ENCODE peak calls at places on chromosomes 6 and 20, in six cellular contexts. One of them, this sample, is unnamed.

GRCh38 chr20:53829706-53830521 is 236.3 kb upstream of the ZNF217 start:
- DNase-seq in ovary: no peak
- DNase-seq in left ventricle myocardium inferior: no peak
- DNase-seq in heart left ventricle: no peak
- DNase-seq in breast epithelium: no peak
- DNase-seq in CD4-positive, alpha-beta T cell: no peak
- DNase-seq in this sample: no peak

GRCh38 chr20:18279231-18279630 is 9.1 kb upstream of the ZNF133 start:
- DNase-seq in breast epithelium: no peak
- DNase-seq in heart left ventricle: no peak
- DNase-seq in ovary: no peak
- DNase-seq in CD4-positive, alpha-beta T cell: no peak
- DNase-seq in left ventricle myocardium inferior: no peak
- DNase-seq in this sample: no peak

GRCh38 chr6:33375143-33375649 is 16.4 kb upstream of the KIFC1 start:
- DNase-seq in breast epithelium: peak; percentile 84
- DNase-seq in left ventricle myocardium inferior: peak; percentile 65
- DNase-seq in heart left ventricle: peak; percentile 77
- DNase-seq in CD4-positive, alpha-beta T cell: no peak
- DNase-seq in ovary: peak; percentile 86
- DNase-seq in this sample: peak; percentile 73

GRCh38 chr6:131029661-131030297 is 33.3 kb downstream of the EPB41L2 start:
- DNase-seq in heart left ventricle: peak; percentile 52
- DNase-seq in CD4-positive, alpha-beta T cell: no peak
- DNase-seq in left ventricle myocardium inferior: no peak
- DNase-seq in breast epithelium: no peak
- DNase-seq in ovary: no peak
- DNase-seq in this sample: no peak

GRCh38 chr6:71119560-71119959 is 162.7 kb upstream of the B3GAT2 start:
- DNase-seq in heart left ventricle: no peak
- DNase-seq in CD4-positive, alpha-beta T cell: no peak
- DNase-seq in ovary: no peak
- DNase-seq in left ventricle myocardium inferior: no peak
- DNase-seq in breast epithelium: no peak
- DNase-seq in this sample: no peak

GRCh38 chr6:150573041-150573681 is 26.5 kb upstream of the PLEKHG1 start:
- DNase-seq in heart left ventricle: peak; percentile 62
- DNase-seq in ovary: no peak
- DNase-seq in CD4-positive, alpha-beta T cell: no peak
- DNase-seq in left ventricle myocardium inferior: peak; percentile 21
- DNase-seq in breast epithelium: no peak
- DNase-seq in this sample: no peak

GRCh38 chr6:47651505-47651944 is 46.9 kb upstream of the ADGRF4 start:
- DNase-seq in heart left ventricle: no peak
- DNase-seq in ovary: no peak
- DNase-seq in left ventricle myocardium inferior: no peak
- DNase-seq in breast epithelium: no peak
- DNase-seq in CD4-positive, alpha-beta T cell: no peak
- DNase-seq in this sample: no peak

GRCh38 chr6:27771240-27771639 is 141.0 kb downstream of the OR2B2 start:
- DNase-seq in ovary: no peak
- DNase-seq in heart left ventricle: no peak
- DNase-seq in CD4-positive, alpha-beta T cell: no peak
- DNase-seq in breast epithelium: no peak
- DNase-seq in left ventricle myocardium inferior: no peak
- DNase-seq in this sample: no peak

GRCh38 chr6:36120979-36121706 is 9.2 kb upstream of the MAPK13 start:
- DNase-seq in CD4-positive, alpha-beta T cell: peak; percentile 51
- DNase-seq in left ventricle myocardium inferior: peak; percentile 45
- DNase-seq in ovary: no peak
- DNase-seq in heart left ventricle: peak; percentile 42
- DNase-seq in breast epithelium: peak; percentile 80
- DNase-seq in this sample: peak; percentile 82

GRCh38 chr6:40906759-40907158 is 132.3 kb downstream of the UNC5CL start:
- DNase-seq in breast epithelium: no peak
- DNase-seq in heart left ventricle: no peak
- DNase-seq in left ventricle myocardium inferior: no peak
- DNase-seq in CD4-positive, alpha-beta T cell: no peak
- DNase-seq in ovary: no peak
- DNase-seq in this sample: no peak

GRCh38 chr20:50129662-50130345 is 16.9 kb upstream of the UBE2V1 start:
- DNase-seq in heart left ventricle: no peak
- DNase-seq in ovary: no peak
- DNase-seq in breast epithelium: no peak
- DNase-seq in CD4-positive, alpha-beta T cell: no peak
- DNase-seq in left ventricle myocardium inferior: no peak
- DNase-seq in this sample: no peak

GRCh38 chr6:2476376-2476775 is 231.0 kb upstream of the GMDS start:
- DNase-seq in left ventricle myocardium inferior: no peak
- DNase-seq in breast epithelium: no peak
- DNase-seq in heart left ventricle: no peak
- DNase-seq in ovary: no peak
- DNase-seq in CD4-positive, alpha-beta T cell: no peak
- DNase-seq in this sample: no peak

GRCh38 chr6:149317656-149318571 is at the start of gene TAB2:
- DNase-seq in breast epithelium: peak; percentile 32
- DNase-seq in CD4-positive, alpha-beta T cell: peak; percentile 51
- DNase-seq in left ventricle myocardium inferior: peak; percentile 42
- DNase-seq in ovary: peak; percentile 74
- DNase-seq in heart left ventricle: peak; percentile 61
- DNase-seq in this sample: peak; percentile 66

GRCh38 chr6:33621396-33622388 is 570 bp downstream of the ITPR3 start:
- DNase-seq in CD4-positive, alpha-beta T cell: no peak
- DNase-seq in ovary: peak; percentile 43
- DNase-seq in left ventricle myocardium inferior: peak; percentile 58
- DNase-seq in heart left ventricle: peak; percentile 56
- DNase-seq in breast epithelium: no peak
- DNase-seq in this sample: peak; percentile 78

GRCh38 chr6:150687508-150687907 is 87.8 kb downstream of the PLEKHG1 start:
- DNase-seq in heart left ventricle: peak; percentile 83
- DNase-seq in ovary: peak; percentile 58
- DNase-seq in breast epithelium: no peak
- DNase-seq in left ventricle myocardium inferior: peak; percentile 80
- DNase-seq in CD4-positive, alpha-beta T cell: no peak
- DNase-seq in this sample: no peak

GRCh38 chr6:149840345-149841075 is 23.6 kb downstream of the LRP11 start:
- DNase-seq in ovary: peak; percentile 51
- DNase-seq in breast epithelium: peak; percentile 41
- DNase-seq in CD4-positive, alpha-beta T cell: peak; percentile 22
- DNase-seq in left ventricle myocardium inferior: peak; percentile 87
- DNase-seq in heart left ventricle: peak; percentile 93
- DNase-seq in this sample: peak; percentile 73

GRCh38 chr6:5645275-5645674 is 361.4 kb downstream of the NRN1 start:
- DNase-seq in breast epithelium: no peak
- DNase-seq in ovary: no peak
- DNase-seq in CD4-positive, alpha-beta T cell: no peak
- DNase-seq in heart left ventricle: no peak
- DNase-seq in left ventricle myocardium inferior: no peak
- DNase-seq in this sample: no peak

GRCh38 chr20:57080796-57081195 is 185.6 kb downstream of the BMP7 start:
- DNase-seq in heart left ventricle: no peak
- DNase-seq in ovary: no peak
- DNase-seq in breast epithelium: no peak
- DNase-seq in CD4-positive, alpha-beta T cell: no peak
- DNase-seq in left ventricle myocardium inferior: no peak
- DNase-seq in this sample: no peak

GRCh38 chr20:48143435-48144081 is 358.3 kb upstream of the SULF2 start:
- DNase-seq in CD4-positive, alpha-beta T cell: no peak
- DNase-seq in left ventricle myocardium inferior: no peak
- DNase-seq in ovary: no peak
- DNase-seq in heart left ventricle: no peak
- DNase-seq in breast epithelium: no peak
- DNase-seq in this sample: no peak

GRCh38 chr6:119308994-119309657 is 40.4 kb downstream of the MAN1A1 start:
- DNase-seq in left ventricle myocardium inferior: no peak
- DNase-seq in ovary: no peak
- DNase-seq in breast epithelium: no peak
- DNase-seq in heart left ventricle: no peak
- DNase-seq in CD4-positive, alpha-beta T cell: no peak
- DNase-seq in this sample: no peak

GRCh38 chr6:15926256-15926655 is 202.6 kb upstream of the MYLIP start:
- DNase-seq in CD4-positive, alpha-beta T cell: no peak
- DNase-seq in heart left ventricle: no peak
- DNase-seq in left ventricle myocardium inferior: no peak
- DNase-seq in ovary: no peak
- DNase-seq in breast epithelium: no peak
- DNase-seq in this sample: no peak

GRCh38 chr6:42313038-42313437 is 95.4 kb upstream of the MRPS10 start:
- DNase-seq in heart left ventricle: no peak
- DNase-seq in ovary: no peak
- DNase-seq in breast epithelium: no peak
- DNase-seq in left ventricle myocardium inferior: no peak
- DNase-seq in CD4-positive, alpha-beta T cell: no peak
- DNase-seq in this sample: no peak

GRCh38 chr6:10305740-10306423 is 109.0 kb downstream of the TFAP2A start:
- DNase-seq in CD4-positive, alpha-beta T cell: no peak
- DNase-seq in ovary: no peak
- DNase-seq in left ventricle myocardium inferior: no peak
- DNase-seq in breast epithelium: no peak
- DNase-seq in heart left ventricle: no peak
- DNase-seq in this sample: no peak

GRCh38 chr6:162706236-162706635 is 21.3 kb downstream of the PRKN start:
- DNase-seq in ovary: peak; percentile 80
- DNase-seq in heart left ventricle: peak; percentile 90
- DNase-seq in CD4-positive, alpha-beta T cell: no peak
- DNase-seq in breast epithelium: peak; percentile 19
- DNase-seq in left ventricle myocardium inferior: peak; percentile 84
- DNase-seq in this sample: peak; percentile 47
- H3K9me3 ChIP-seq in ovary: no peaks in the 10 kb centered on the region
- H3K9me3 ChIP-seq in heart left ventricle: no peaks in the 10 kb centered on the region
- H3K9me3 ChIP-seq in CD4-positive, alpha-beta T cell: no peaks in the 10 kb centered on the region
- H3K9me3 ChIP-seq in breast epithelium: no peaks in the 10 kb centered on the region
- H3K9me3 ChIP-seq in left ventricle myocardium inferior: no peaks in the 10 kb centered on the region
- H3K9me3 ChIP-seq in this sample: no peaks in the 10 kb centered on the region

DNA sequence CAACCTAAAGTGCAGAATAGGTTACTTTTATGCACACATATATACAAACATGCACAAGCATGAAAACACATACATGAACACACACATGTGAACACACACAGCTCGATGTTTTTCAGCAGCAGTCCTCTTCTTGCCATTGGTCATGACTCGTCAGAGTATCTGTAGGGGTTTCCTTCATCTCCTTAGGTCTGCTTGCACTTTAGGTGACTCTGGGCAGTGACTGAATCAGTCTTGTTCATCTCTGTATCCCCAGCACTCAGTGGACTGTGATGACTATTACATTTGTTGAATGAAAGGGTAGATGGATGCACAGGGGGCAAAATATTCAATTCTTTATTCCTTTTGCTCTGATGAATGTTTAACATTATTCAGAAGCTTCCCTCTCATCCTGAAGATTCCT is 26.8 kb downstream of the CBLN4 start:
- DNase-seq in ovary: no peak
- DNase-seq in left ventricle myocardium inferior: no peak
- DNase-seq in CD4-positive, alpha-beta T cell: no peak
- DNase-seq in breast epithelium: no peak
- DNase-seq in heart left ventricle: no peak
- DNase-seq in this sample: no peak
- H3K9me3 ChIP-seq in ovary: no peaks in the 10 kb centered on the region
- H3K9me3 ChIP-seq in left ventricle myocardium inferior: no peaks in the 10 kb centered on the region
- H3K9me3 ChIP-seq in CD4-positive, alpha-beta T cell: no peaks in the 10 kb centered on the region
- H3K9me3 ChIP-seq in breast epithelium: no peaks in the 10 kb centered on the region
- H3K9me3 ChIP-seq in heart left ventricle: no peaks in the 10 kb centered on the region
- H3K9me3 ChIP-seq in this sample: no peaks in the 10 kb centered on the region

GRCh38 chr6:303948-304558 is 11.8 kb downstream of the DUSP22 start:
- DNase-seq in breast epithelium: no peak
- DNase-seq in left ventricle myocardium inferior: no peak
- DNase-seq in CD4-positive, alpha-beta T cell: no peak
- DNase-seq in heart left ventricle: no peak
- DNase-seq in ovary: no peak
- DNase-seq in this sample: no peak
- H3K9me3 ChIP-seq in breast epithelium: no peaks in the 10 kb centered on the region
- H3K9me3 ChIP-seq in left ventricle myocardium inferior: no peaks in the 10 kb centered on the region
- H3K9me3 ChIP-seq in CD4-positive, alpha-beta T cell: no peaks in the 10 kb centered on the region
- H3K9me3 ChIP-seq in heart left ventricle: no peaks in the 10 kb centered on the region
- H3K9me3 ChIP-seq in ovary: no peaks in the 10 kb centered on the region
- H3K9me3 ChIP-seq in this sample: no peaks in the 10 kb centered on the region

DNA sequence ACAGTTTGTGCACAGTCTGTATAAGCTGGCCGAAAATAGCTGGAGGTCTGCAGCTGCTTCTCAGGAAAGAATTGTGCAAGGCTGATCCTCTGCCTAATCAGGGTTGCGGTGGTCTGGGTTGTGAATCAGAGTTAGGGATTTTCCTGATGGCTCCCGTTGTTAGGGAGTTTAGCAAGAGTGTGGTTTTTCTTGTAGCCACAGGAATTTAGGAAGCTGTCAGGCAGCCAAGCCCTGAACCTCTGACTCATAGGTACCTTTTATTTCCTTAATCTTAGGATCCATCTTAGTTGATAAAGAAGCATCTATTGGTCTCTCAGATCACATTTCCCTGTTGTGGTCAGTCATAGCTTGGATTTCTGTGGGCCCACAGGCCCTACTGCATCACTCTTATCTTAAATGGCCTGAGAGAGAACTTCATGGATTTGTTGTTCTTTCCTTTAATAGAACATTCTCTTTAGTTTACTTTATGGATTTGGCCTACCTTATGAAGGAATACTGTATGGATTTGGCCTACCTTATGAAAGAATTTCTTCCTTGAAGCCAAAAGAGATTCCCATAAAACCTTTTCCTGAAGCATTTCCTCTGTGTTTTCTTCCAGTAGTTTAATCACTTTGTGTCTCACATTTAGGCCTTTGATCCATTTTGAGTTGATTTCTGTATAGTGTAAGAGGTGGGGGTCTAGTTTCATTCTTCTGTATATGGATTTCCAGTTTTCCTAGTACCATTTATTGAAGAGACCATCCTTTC is 10.3 kb downstream of the KIF25 start:
- DNase-seq in breast epithelium: peak; percentile 76
- DNase-seq in CD4-positive, alpha-beta T cell: no peak
- DNase-seq in left ventricle myocardium inferior: no peak
- DNase-seq in ovary: no peak
- DNase-seq in heart left ventricle: no peak
- DNase-seq in this sample: peak; percentile 51
- H3K9me3 ChIP-seq in breast epithelium: peaks cover 14% of the 10 kb centered on the region
- H3K9me3 ChIP-seq in CD4-positive, alpha-beta T cell: peaks cover 22% of the 10 kb centered on the region
- H3K9me3 ChIP-seq in left ventricle myocardium inferior: peaks cover 33% of the 10 kb centered on the region
- H3K9me3 ChIP-seq in ovary: no peaks in the 10 kb centered on the region
- H3K9me3 ChIP-seq in heart left ventricle: peaks cover 26% of the 10 kb centered on the region
- H3K9me3 ChIP-seq in this sample: peaks cover 26% of the 10 kb centered on the region

GRCh38 chr6:105041880-105042279 is 85.0 kb downstream of the LIN28B start:
- DNase-seq in heart left ventricle: no peak
- DNase-seq in CD4-positive, alpha-beta T cell: no peak
- DNase-seq in ovary: no peak
- DNase-seq in breast epithelium: no peak
- DNase-seq in left ventricle myocardium inferior: no peak
- DNase-seq in this sample: no peak

GRCh38 chr6:105038259-105038658 is 81.4 kb downstream of the LIN28B start:
- DNase-seq in heart left ventricle: peak; percentile 27
- DNase-seq in left ventricle myocardium inferior: no peak
- DNase-seq in breast epithelium: no peak
- DNase-seq in ovary: no peak
- DNase-seq in CD4-positive, alpha-beta T cell: no peak
- DNase-seq in this sample: no peak

GRCh38 chr6:105035299-105035698 is 78.4 kb downstream of the LIN28B start:
- DNase-seq in ovary: no peak
- DNase-seq in heart left ventricle: no peak
- DNase-seq in left ventricle myocardium inferior: no peak
- DNase-seq in CD4-positive, alpha-beta T cell: no peak
- DNase-seq in breast epithelium: no peak
- DNase-seq in this sample: no peak

GRCh38 chr6:105034470-105034869 is 77.6 kb downstream of the LIN28B start:
- DNase-seq in heart left ventricle: no peak
- DNase-seq in ovary: no peak
- DNase-seq in left ventricle myocardium inferior: no peak
- DNase-seq in breast epithelium: no peak
- DNase-seq in CD4-positive, alpha-beta T cell: no peak
- DNase-seq in this sample: no peak

GRCh38 chr6:105036371-105036770 is 79.5 kb downstream of the LIN28B start:
- DNase-seq in CD4-positive, alpha-beta T cell: no peak
- DNase-seq in left ventricle myocardium inferior: no peak
- DNase-seq in breast epithelium: no peak
- DNase-seq in heart left ventricle: no peak
- DNase-seq in ovary: no peak
- DNase-seq in this sample: no peak
- H3K9me3 ChIP-seq in CD4-positive, alpha-beta T cell: no peaks in the 10 kb centered on the region
- H3K9me3 ChIP-seq in left ventricle myocardium inferior: no peaks in the 10 kb centered on the region
- H3K9me3 ChIP-seq in breast epithelium: no peaks in the 10 kb centered on the region
- H3K9me3 ChIP-seq in heart left ventricle: no peaks in the 10 kb centered on the region
- H3K9me3 ChIP-seq in ovary: no peaks in the 10 kb centered on the region
- H3K9me3 ChIP-seq in this sample: no peaks in the 10 kb centered on the region

This sample was measured in lower lobe of right lung.